ENCODE peak calls at places on chromosomes 4 and X, in ten cellular contexts. One of them, this sample, is unnamed.

GRCh38 chr4:14835708-14836107 is 166.6 kb upstream of the CPEB2 start:
- DNase-seq in foreskin fibroblast: no peak
- DNase-seq in MCF 10A: no peak
- DNase-seq in lower leg skin: no peak
- DNase-seq in kidney: no peak
- DNase-seq in brain microvascular endothelial cell: no peak
- DNase-seq in ovary: no peak
- DNase-seq in A549: no peak
- DNase-seq in neural progenitor cell: no peak
- DNase-seq in mesothelial cell of epicardium: no peak
- DNase-seq in this sample: no peak

GRCh38 chr4:11428701-11429571 is at the start of gene HS3ST1:
- DNase-seq in lower leg skin: peak; percentile 62
- DNase-seq in mesothelial cell of epicardium: peak; percentile 79
- DNase-seq in ovary: peak; percentile 95
- DNase-seq in MCF 10A: peak; percentile 88
- DNase-seq in foreskin fibroblast: peak; percentile 48
- DNase-seq in neural progenitor cell: peak; percentile 89
- DNase-seq in A549: peak; percentile 78
- DNase-seq in brain microvascular endothelial cell: peak; percentile 20
- DNase-seq in kidney: peak; percentile 96
- DNase-seq in this sample: peak; percentile 72

GRCh38 chr4:4320951-4321714 is 31.1 kb downstream of the ZBTB49 start:
- DNase-seq in mesothelial cell of epicardium: no peak
- DNase-seq in neural progenitor cell: no peak
- DNase-seq in ovary: no peak
- DNase-seq in MCF 10A: no peak
- DNase-seq in brain microvascular endothelial cell: no peak
- DNase-seq in foreskin fibroblast: no peak
- DNase-seq in kidney: no peak
- DNase-seq in A549: no peak
- DNase-seq in lower leg skin: no peak
- DNase-seq in this sample: no peak

GRCh38 chr4:118557298-118557851 is 127.8 kb upstream of the METTL14 start:
- DNase-seq in MCF 10A: peak; percentile 81
- DNase-seq in ovary: no peak
- DNase-seq in brain microvascular endothelial cell: peak; percentile 66
- DNase-seq in A549: no peak
- DNase-seq in lower leg skin: no peak
- DNase-seq in neural progenitor cell: peak; percentile 1
- DNase-seq in kidney: no peak
- DNase-seq in mesothelial cell of epicardium: no peak
- DNase-seq in foreskin fibroblast: peak; percentile 83
- DNase-seq in this sample: no peak

GRCh38 chrX:127038065-127038464 is 218.5 kb downstream of the PRR32 start:
- DNase-seq in lower leg skin: no peak
- DNase-seq in neural progenitor cell: peak; percentile 6
- DNase-seq in mesothelial cell of epicardium: no peak
- DNase-seq in kidney: no peak
- DNase-seq in MCF 10A: peak; percentile 33
- DNase-seq in A549: peak; percentile 0
- DNase-seq in ovary: no peak
- DNase-seq in foreskin fibroblast: no peak
- DNase-seq in brain microvascular endothelial cell: no peak
- DNase-seq in this sample: no peak

GRCh38 chr4:74932832-74933561 is at the start of gene PARM1:
- DNase-seq in foreskin fibroblast: peak; percentile 86
- DNase-seq in A549: peak; percentile 72
- DNase-seq in ovary: peak; percentile 88
- DNase-seq in brain microvascular endothelial cell: peak; percentile 82
- DNase-seq in lower leg skin: peak; percentile 68
- DNase-seq in mesothelial cell of epicardium: peak; percentile 79
- DNase-seq in MCF 10A: peak; percentile 73
- DNase-seq in kidney: peak; percentile 97
- DNase-seq in neural progenitor cell: peak; percentile 95
- DNase-seq in this sample: peak; percentile 77

GRCh38 chrX:133668225-133668931 is 253.1 kb upstream of the GPC4 start:
- DNase-seq in A549: no peak
- DNase-seq in MCF 10A: peak; percentile 15
- DNase-seq in lower leg skin: no peak
- DNase-seq in kidney: no peak
- DNase-seq in foreskin fibroblast: peak; percentile 18
- DNase-seq in neural progenitor cell: no peak
- DNase-seq in mesothelial cell of epicardium: no peak
- DNase-seq in brain microvascular endothelial cell: no peak
- DNase-seq in ovary: no peak
- DNase-seq in this sample: no peak

GRCh38 chrX:3345281-3346081 is 971 bp downstream of the MXRA5 start:
- DNase-seq in neural progenitor cell: peak; percentile 66
- DNase-seq in A549: no peak
- DNase-seq in mesothelial cell of epicardium: peak; percentile 73
- DNase-seq in lower leg skin: peak; percentile 25
- DNase-seq in brain microvascular endothelial cell: no peak
- DNase-seq in foreskin fibroblast: peak; percentile 30
- DNase-seq in ovary: peak; percentile 70
- DNase-seq in MCF 10A: no peak
- DNase-seq in kidney: peak; percentile 87
- DNase-seq in this sample: no peak

GRCh38 chr4:67907650-67908049 is 23.8 kb upstream of the TMPRSS11D start:
- DNase-seq in neural progenitor cell: no peak
- DNase-seq in brain microvascular endothelial cell: no peak
- DNase-seq in A549: no peak
- DNase-seq in foreskin fibroblast: no peak
- DNase-seq in lower leg skin: no peak
- DNase-seq in ovary: no peak
- DNase-seq in mesothelial cell of epicardium: no peak
- DNase-seq in kidney: no peak
- DNase-seq in MCF 10A: no peak
- DNase-seq in this sample: no peak

GRCh38 chr4:67911638-67912037 is 27.8 kb upstream of the TMPRSS11D start:
- DNase-seq in kidney: no peak
- DNase-seq in mesothelial cell of epicardium: no peak
- DNase-seq in neural progenitor cell: no peak
- DNase-seq in foreskin fibroblast: no peak
- DNase-seq in brain microvascular endothelial cell: no peak
- DNase-seq in lower leg skin: no peak
- DNase-seq in ovary: no peak
- DNase-seq in A549: no peak
- DNase-seq in MCF 10A: no peak
- DNase-seq in this sample: no peak

GRCh38 chr4:67911128-67911527 is 27.3 kb upstream of the TMPRSS11D start:
- DNase-seq in neural progenitor cell: no peak
- DNase-seq in ovary: no peak
- DNase-seq in lower leg skin: no peak
- DNase-seq in MCF 10A: no peak
- DNase-seq in foreskin fibroblast: no peak
- DNase-seq in brain microvascular endothelial cell: no peak
- DNase-seq in mesothelial cell of epicardium: no peak
- DNase-seq in kidney: no peak
- DNase-seq in A549: no peak
- DNase-seq in this sample: no peak

GRCh38 chr4:67912051-67912450 is 28.2 kb upstream of the TMPRSS11D start:
- DNase-seq in lower leg skin: no peak
- DNase-seq in brain microvascular endothelial cell: no peak
- DNase-seq in foreskin fibroblast: no peak
- DNase-seq in neural progenitor cell: no peak
- DNase-seq in ovary: no peak
- DNase-seq in kidney: no peak
- DNase-seq in A549: no peak
- DNase-seq in mesothelial cell of epicardium: no peak
- DNase-seq in MCF 10A: no peak
- DNase-seq in this sample: no peak

DNA sequence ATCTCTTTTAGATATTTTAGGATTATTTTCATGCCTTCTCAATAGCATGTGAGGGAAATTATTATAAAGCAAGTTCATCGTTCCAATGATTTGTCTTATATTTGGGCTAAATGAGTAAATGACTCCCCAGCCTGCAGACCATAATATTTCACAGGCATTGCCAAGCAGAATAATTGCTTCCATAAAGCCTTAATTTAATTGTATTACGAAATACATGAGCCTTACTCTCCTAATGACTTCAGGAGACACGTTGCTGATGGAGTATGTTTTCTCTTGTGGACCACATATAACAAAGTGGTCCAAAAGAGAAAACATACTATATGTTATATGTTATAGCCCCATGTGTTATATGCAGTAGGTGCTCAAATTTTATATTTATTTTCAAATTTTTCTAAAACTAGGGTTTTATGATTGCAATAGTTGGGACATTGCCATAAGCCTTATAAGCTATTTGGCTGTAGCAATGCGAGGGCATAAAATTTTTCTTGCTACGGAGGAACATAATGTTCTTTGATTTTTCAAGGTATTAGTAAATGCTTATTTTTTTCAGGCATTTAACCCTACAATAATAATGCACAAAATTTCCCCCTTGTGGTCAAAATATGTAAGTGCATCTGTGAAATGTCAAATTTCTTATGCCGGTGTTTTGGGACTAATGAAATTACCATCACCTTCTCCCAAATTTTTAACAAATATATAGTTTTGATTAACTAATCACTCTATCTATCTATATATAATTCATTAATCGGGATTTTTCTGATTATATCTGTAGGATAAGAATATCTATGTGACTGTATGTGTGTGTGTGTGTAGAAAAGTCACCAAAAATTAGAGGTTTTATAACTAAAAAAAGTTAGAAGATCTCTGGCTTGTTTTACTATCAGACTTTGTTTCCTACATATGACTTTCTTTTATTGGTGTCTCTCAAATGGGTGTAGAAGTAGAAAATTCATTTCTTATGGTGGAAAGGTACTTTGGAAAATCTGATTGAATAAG is 26.4 kb upstream of the TMPRSS11D start:
- DNase-seq in neural progenitor cell: no peak
- DNase-seq in ovary: no peak
- DNase-seq in A549: peak; percentile 10
- DNase-seq in foreskin fibroblast: peak; percentile 62
- DNase-seq in lower leg skin: no peak
- DNase-seq in MCF 10A: peak; percentile 50
- DNase-seq in mesothelial cell of epicardium: no peak
- DNase-seq in kidney: no peak
- DNase-seq in brain microvascular endothelial cell: no peak
- DNase-seq in this sample: no peak
- TF ChIP-seq CTCF in neural progenitor cell: peak; percentile 77
- TF ChIP-seq CTCF in ovary: no peak
- TF ChIP-seq CTCF in A549: peak; percentile 42
- TF ChIP-seq CTCF in foreskin fibroblast: peak; percentile 50
- TF ChIP-seq CTCF in lower leg skin: no peak
- TF ChIP-seq CTCF in MCF 10A: peak; percentile 65
- TF ChIP-seq CTCF in mesothelial cell of epicardium: peak; percentile 96
- TF ChIP-seq CTCF in kidney: no peak
- TF ChIP-seq CTCF in brain microvascular endothelial cell: peak; percentile 41
- TF ChIP-seq CTCF in this sample: peak; percentile 64

GRCh38 chr4:123398803-123399637 is 2.4 kb downstream of the SPRY1 start:
- DNase-seq in A549: peak; percentile 66
- DNase-seq in lower leg skin: peak; percentile 52
- DNase-seq in brain microvascular endothelial cell: peak; percentile 71
- DNase-seq in neural progenitor cell: peak; percentile 79
- DNase-seq in foreskin fibroblast: peak; percentile 81
- DNase-seq in mesothelial cell of epicardium: peak; percentile 63
- DNase-seq in ovary: peak; percentile 74
- DNase-seq in kidney: peak; percentile 90
- DNase-seq in MCF 10A: peak; percentile 71
- DNase-seq in this sample: peak; percentile 52
- TF ChIP-seq CTCF in A549: peak; percentile 34
- TF ChIP-seq CTCF in lower leg skin: no peak
- TF ChIP-seq CTCF in brain microvascular endothelial cell: peak; percentile 45
- TF ChIP-seq CTCF in neural progenitor cell: peak; percentile 33
- TF ChIP-seq CTCF in foreskin fibroblast: peak; percentile 26
- TF ChIP-seq CTCF in mesothelial cell of epicardium: no peak
- TF ChIP-seq CTCF in ovary: no peak
- TF ChIP-seq CTCF in kidney: peak; percentile 15
- TF ChIP-seq CTCF in MCF 10A: peak; percentile 10
- TF ChIP-seq CTCF in this sample: no peak

GRCh38 chrX:22665818-22666217 is 333.9 kb upstream of the DDX53 start:
- DNase-seq in neural progenitor cell: no peak
- DNase-seq in lower leg skin: no peak
- DNase-seq in A549: no peak
- DNase-seq in kidney: no peak
- DNase-seq in foreskin fibroblast: no peak
- DNase-seq in ovary: no peak
- DNase-seq in brain microvascular endothelial cell: no peak
- DNase-seq in mesothelial cell of epicardium: no peak
- DNase-seq in MCF 10A: no peak
- DNase-seq in this sample: no peak

GRCh38 chrX:22664826-22665225 is 334.9 kb upstream of the DDX53 start:
- DNase-seq in mesothelial cell of epicardium: no peak
- DNase-seq in foreskin fibroblast: no peak
- DNase-seq in brain microvascular endothelial cell: no peak
- DNase-seq in neural progenitor cell: no peak
- DNase-seq in kidney: no peak
- DNase-seq in MCF 10A: no peak
- DNase-seq in ovary: no peak
- DNase-seq in lower leg skin: no peak
- DNase-seq in A549: no peak
- DNase-seq in this sample: no peak

GRCh38 chrX:22662776-22663175 is 337.0 kb upstream of the DDX53 start:
- DNase-seq in mesothelial cell of epicardium: no peak
- DNase-seq in lower leg skin: no peak
- DNase-seq in MCF 10A: peak; percentile 11
- DNase-seq in foreskin fibroblast: no peak
- DNase-seq in brain microvascular endothelial cell: no peak
- DNase-seq in A549: no peak
- DNase-seq in ovary: no peak
- DNase-seq in neural progenitor cell: no peak
- DNase-seq in kidney: no peak
- DNase-seq in this sample: no peak

GRCh38 chrX:22660756-22661155 is 339.0 kb upstream of the DDX53 start:
- DNase-seq in ovary: no peak
- DNase-seq in A549: no peak
- DNase-seq in brain microvascular endothelial cell: no peak
- DNase-seq in lower leg skin: no peak
- DNase-seq in kidney: no peak
- DNase-seq in MCF 10A: no peak
- DNase-seq in foreskin fibroblast: no peak
- DNase-seq in mesothelial cell of epicardium: no peak
- DNase-seq in neural progenitor cell: no peak
- DNase-seq in this sample: no peak

DNA sequence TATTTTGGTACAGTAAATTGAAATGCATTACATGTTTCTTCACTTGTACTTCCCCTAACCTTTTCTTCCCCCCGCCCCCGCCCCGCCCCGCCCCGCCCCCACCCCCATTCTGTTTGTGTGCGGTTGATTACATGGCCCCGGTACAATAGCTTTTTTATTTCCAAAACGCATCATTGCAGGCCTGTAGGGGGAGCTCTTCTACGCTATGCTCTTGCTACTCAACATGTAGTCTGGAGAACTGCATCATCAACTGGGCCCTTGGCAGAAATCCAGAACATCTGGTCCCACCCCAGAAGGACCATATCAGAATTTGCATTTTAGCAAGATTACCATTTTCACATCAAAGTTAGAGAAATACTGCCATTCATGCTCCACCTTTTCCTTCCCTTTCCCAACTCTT is 333.3 kb upstream of the DDX53 start:
- DNase-seq in kidney: no peak
- DNase-seq in ovary: no peak
- DNase-seq in lower leg skin: no peak
- DNase-seq in brain microvascular endothelial cell: peak; percentile 25
- DNase-seq in A549: peak; percentile 40
- DNase-seq in mesothelial cell of epicardium: no peak
- DNase-seq in foreskin fibroblast: peak; percentile 39
- DNase-seq in MCF 10A: peak; percentile 30
- DNase-seq in neural progenitor cell: peak; percentile 29
- DNase-seq in this sample: no peak
- TF ChIP-seq CTCF in kidney: no peak
- TF ChIP-seq CTCF in ovary: no peak
- TF ChIP-seq CTCF in lower leg skin: no peak
- TF ChIP-seq CTCF in brain microvascular endothelial cell: peak; percentile 54
- TF ChIP-seq CTCF in A549: no peak
- TF ChIP-seq CTCF in mesothelial cell of epicardium: no peak
- TF ChIP-seq CTCF in foreskin fibroblast: peak; percentile 4
- TF ChIP-seq CTCF in MCF 10A: no peak
- TF ChIP-seq CTCF in neural progenitor cell: peak; percentile 39
- TF ChIP-seq CTCF in this sample: no peak

GRCh38 chr4:27003602-27004238 is 143.1 kb downstream of the STIM2 start:
- DNase-seq in neural progenitor cell: no peak
- DNase-seq in kidney: no peak
- DNase-seq in foreskin fibroblast: peak; percentile 69
- DNase-seq in MCF 10A: no peak
- DNase-seq in mesothelial cell of epicardium: no peak
- DNase-seq in brain microvascular endothelial cell: peak; percentile 24
- DNase-seq in lower leg skin: no peak
- DNase-seq in A549: no peak
- DNase-seq in ovary: no peak
- DNase-seq in this sample: no peak
- TF ChIP-seq CTCF in neural progenitor cell: no peak
- TF ChIP-seq CTCF in kidney: no peak
- TF ChIP-seq CTCF in foreskin fibroblast: peak; percentile 34
- TF ChIP-seq CTCF in MCF 10A: no peak
- TF ChIP-seq CTCF in mesothelial cell of epicardium: no peak
- TF ChIP-seq CTCF in brain microvascular endothelial cell: peak; percentile 43
- TF ChIP-seq CTCF in lower leg skin: no peak
- TF ChIP-seq CTCF in A549: no peak
- TF ChIP-seq CTCF in ovary: no peak
- TF ChIP-seq CTCF in this sample: no peak

This sample was measured in activated B cell treated with CpG ODN at 0.5 μM for 24 hours.